ENCODE peak calls at places on chromosomes 11 and 22, in four cellular contexts. F is vagina, S is endothelial cell of umbilical vein, Y is body of pancreas. P is an unnamed sample. For H3K27me3, the result is how much of the 10 kb centered on the place peaks cover.

GRCh38 chr11:120828847-120829246 is 195.1 kb upstream of the TBCEL start:
- DNase-seq in S (no peak), F (no peak), Y (no peak), P (no peak)

GRCh38 chr11:69791266-69791665 is 16.1 kb upstream of the FGF4 start:
- DNase-seq in F (no peak), Y (no peak), S (no peak), P (no peak)

GRCh38 chr11:128342511-128343133 is 244.7 kb downstream of the ETS1 start:
- DNase-seq in Y (peak), F (no peak), S (peak), P (peak)

GRCh38 chr11:729492-730074 is 17.7 kb upstream of the TALDO1 start:
- DNase-seq in Y (peak), F (no peak), S (no peak), P (no peak)

GRCh38 chr11:70095541-70096252 is 17.6 kb downstream of the ANO1 start:
- DNase-seq in S (no peak), F (no peak), Y (no peak), P (no peak)

GRCh38 chr11:101128571-101129202 is 926 bp downstream of the PGR start:
- DNase-seq in S (no peak), F (no peak), Y (no peak), P (no peak)

GRCh38 chr22:41288245-41288946 is 2.4 kb upstream of the RANGAP1 start:
- DNase-seq in F (no peak), S (peak), Y (peak), P (no peak)

GRCh38 chr11:45859661-45860140 is 12.4 kb downstream of the CRY2 start:
- DNase-seq in Y (peak), S (peak), F (no peak), P (peak)

GRCh38 chr11:19742595-19743292 is 30.1 kb downstream of the NAV2 start:
- DNase-seq in F (no peak), S (peak), Y (peak), P (peak)

GRCh38 chr11:66612458-66612857 is 4.0 kb upstream of the RBM14 start:
- DNase-seq in F (no peak), S (no peak), Y (no peak), P (no peak)

GRCh38 chr11:120210651-120211521 is at the start of gene OAF:
- DNase-seq in S (peak), Y (peak), F (no peak), P (peak)

GRCh38 chr11:1011320-1011698 is 25.2 kb downstream of the MUC6 start:
- DNase-seq in F (no peak), S (no peak), Y (peak), P (no peak)

GRCh38 chr11:57474017-57474750 is 13.9 kb downstream of the RTN4RL2 start:
- DNase-seq in S (no peak), F (no peak), Y (peak), P (no peak)

GRCh38 chr22:37848587-37849088 is 581 bp upstream of the EIF3L start:
- DNase-seq in Y (no peak), S (peak), F (no peak), P (no peak)

GRCh38 chr11:63491240-63491587 is 247 bp upstream of the PLAAT5 start:
- DNase-seq in S (no peak), F (no peak), Y (no peak), P (no peak)

GRCh38 chr11:76736773-76737495 is 46.2 kb upstream of the TSKU start:
- DNase-seq in S (no peak), Y (no peak), F (no peak), P (no peak)

GRCh38 chr22:49582171-49582570 is 245.5 kb downstream of the BRD1 start:
- DNase-seq in Y (no peak), F (no peak), S (no peak), P (no peak)

GRCh38 chr11:134696455-134696854 is 284.4 kb upstream of the B3GAT1 start:
- DNase-seq in F (no peak), S (no peak), Y (no peak), P (no peak)

GRCh38 chr11:68660066-68660810 is 24.1 kb upstream of the GAL start:
- DNase-seq in F (no peak), S (no peak), Y (no peak), P (no peak)

GRCh38 chr11:34323601-34324000 is 34.2 kb downstream of the ABTB2 start:
- DNase-seq in Y (no peak), F (no peak), S (no peak), P (no peak)

GRCh38 chr11:69463181-69463891 is 18.1 kb upstream of the LINC01488 start:
- DNase-seq in F (no peak), S (no peak), Y (no peak), P (no peak)

GRCh38 chr11:6251990-6252473 is 7.6 kb upstream of the CCKBR start:
- DNase-seq in F (no peak), S (peak), Y (peak), P (no peak)

GRCh38 chr11:8095356-8095755 is 14.3 kb downstream of the TUB start:
- DNase-seq in F (no peak), S (no peak), Y (no peak), P (no peak)

GRCh38 chr11:119964136-119965025 is 173.5 kb downstream of the TRIM29 start:
- DNase-seq in Y (no peak), F (no peak), S (no peak), P (no peak)

GRCh38 chr11:125768256-125769046 is 10.2 kb downstream of the PATE2 start:
- DNase-seq in Y (no peak), F (no peak), S (no peak), P (no peak)

GRCh38 chr11:105298174-105298573 is 158.6 kb upstream of the CARD18 start:
- DNase-seq in F (no peak), Y (no peak), S (no peak), P (no peak)

GRCh38 chr11:72753341-72754148 is 1.3 kb upstream of the ARAP1 start:
- DNase-seq in Y (no peak), F (no peak), S (no peak), P (no peak)

GRCh38 chr22:40200795-40201194 is 23.1 kb downstream of the TNRC6B start:
- DNase-seq in Y (no peak), F (no peak), S (no peak), P (no peak)

GRCh38 chr22:17077255-17077654 is 7.5 kb upstream of the IL17RA start:
- DNase-seq in F (no peak), Y (no peak), S (no peak), P (no peak)

GRCh38 chr11:69328231-69328630 is 34.3 kb downstream of the MYEOV start:
- DNase-seq in F (no peak), S (no peak), Y (peak), P (no peak)

GRCh38 chr22:24423519-24424000 is 3.8 kb upstream of the ADORA2A start:
- DNase-seq in Y (peak), S (peak), F (no peak), P (peak)

GRCh38 chr11:94224078-94224477 is 80.3 kb upstream of the IZUMO1R start:
- DNase-seq in F (no peak), S (no peak), Y (no peak), P (no peak)

GRCh38 chr11:69442012-69442806 is 39.3 kb upstream of the LINC01488 start:
- DNase-seq in F (no peak), S (no peak), Y (no peak), P (no peak)

GRCh38 chr11:38718659-38719058 is 2120.6 kb upstream of the RAG2 start:
- DNase-seq in S (no peak), Y (no peak), F (no peak), P (no peak)

GRCh38 chr11:108218455-108218854 is 4.0 kb downstream of the NPAT start:
- DNase-seq in F (no peak), Y (no peak), S (no peak), P (no peak)

GRCh38 chr11:94134651-94135512 is 6.2 kb downstream of the PANX1 start:
- DNase-seq in Y (peak), S (peak), F (no peak), P (peak)

GRCh38 chr11:46427364-46427763 is 35.8 kb upstream of the CHRM4 start:
- DNase-seq in Y (no peak), S (no peak), F (no peak), P (no peak)

GRCh38 chr22:20440637-20441591 is 3.3 kb upstream of the SCARF2 start:
- DNase-seq in S (no peak), Y (no peak), F (no peak), P (no peak)

GRCh38 chr11:3121416-3121815 is 43.7 kb downstream of the OSBPL5 start:
- DNase-seq in S (no peak), F (no peak), Y (no peak), P (no peak)

GRCh38 chr11:114131366-114131963 is 72.0 kb downstream of the ZBTB16 start:
- DNase-seq in Y (no peak), S (peak), F (no peak), P (no peak)

GRCh38 chr11:114134870-114135269 is 75.4 kb downstream of the ZBTB16 start:
- DNase-seq in Y (no peak), S (peak), F (no peak), P (no peak)

GRCh38 chr11:114132427-114132826 is 72.9 kb downstream of the ZBTB16 start:
- DNase-seq in S (no peak), Y (peak), F (no peak), P (no peak)

GRCh38 chr11:114133548-114134329 is 74.2 kb downstream of the ZBTB16 start:
- DNase-seq in S (peak), F (no peak), Y (peak), P (no peak)

GRCh38 chr11:114132944-114133394 is 73.5 kb downstream of the ZBTB16 start:
- DNase-seq in S (no peak), Y (peak), F (no peak), P (no peak)
- H3K4me3 ChIP-seq in S (no peak), Y (no peak), F (no peak), P (no peak)

DNA sequence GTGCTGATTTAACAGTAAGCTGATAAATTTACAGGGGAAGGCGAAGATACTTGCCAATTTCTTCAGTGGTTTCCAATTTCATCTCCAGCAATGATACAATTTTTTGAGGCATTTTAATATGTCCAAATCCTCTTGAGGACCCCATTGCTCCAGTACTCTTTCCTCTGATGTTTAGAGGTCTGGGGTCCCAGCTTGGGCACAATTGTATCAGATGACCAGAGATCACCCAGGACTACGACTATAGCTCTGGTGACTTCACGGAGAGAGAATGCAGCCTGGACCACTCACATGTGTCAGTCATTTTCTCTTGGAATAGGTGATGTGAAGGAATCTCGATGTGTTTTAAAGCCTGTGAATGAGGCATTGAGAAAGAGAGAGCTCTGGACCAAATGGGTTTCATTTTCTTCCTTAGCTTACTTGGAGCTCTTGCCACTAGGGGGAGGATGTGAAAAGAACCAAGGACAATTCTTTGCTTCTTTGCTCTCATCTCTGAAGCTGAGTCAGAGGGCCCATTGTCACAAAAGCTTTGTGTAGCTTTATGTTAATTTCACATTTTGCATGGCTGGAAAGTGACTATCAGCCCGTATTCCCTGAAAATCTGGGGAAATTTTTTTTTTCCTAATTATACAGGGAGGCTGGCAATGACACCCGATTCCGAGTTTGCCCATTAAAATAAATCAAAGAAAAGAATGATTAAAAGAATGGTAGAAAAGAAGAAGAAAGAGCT is 6.7 kb upstream of the CCDC90B start:
- DNase-seq in S (peak), Y (peak), F (no peak), P (no peak)
- TF ChIP-seq CTCF in S (peak), Y (peak), F (peak), P (peak)

DNA sequence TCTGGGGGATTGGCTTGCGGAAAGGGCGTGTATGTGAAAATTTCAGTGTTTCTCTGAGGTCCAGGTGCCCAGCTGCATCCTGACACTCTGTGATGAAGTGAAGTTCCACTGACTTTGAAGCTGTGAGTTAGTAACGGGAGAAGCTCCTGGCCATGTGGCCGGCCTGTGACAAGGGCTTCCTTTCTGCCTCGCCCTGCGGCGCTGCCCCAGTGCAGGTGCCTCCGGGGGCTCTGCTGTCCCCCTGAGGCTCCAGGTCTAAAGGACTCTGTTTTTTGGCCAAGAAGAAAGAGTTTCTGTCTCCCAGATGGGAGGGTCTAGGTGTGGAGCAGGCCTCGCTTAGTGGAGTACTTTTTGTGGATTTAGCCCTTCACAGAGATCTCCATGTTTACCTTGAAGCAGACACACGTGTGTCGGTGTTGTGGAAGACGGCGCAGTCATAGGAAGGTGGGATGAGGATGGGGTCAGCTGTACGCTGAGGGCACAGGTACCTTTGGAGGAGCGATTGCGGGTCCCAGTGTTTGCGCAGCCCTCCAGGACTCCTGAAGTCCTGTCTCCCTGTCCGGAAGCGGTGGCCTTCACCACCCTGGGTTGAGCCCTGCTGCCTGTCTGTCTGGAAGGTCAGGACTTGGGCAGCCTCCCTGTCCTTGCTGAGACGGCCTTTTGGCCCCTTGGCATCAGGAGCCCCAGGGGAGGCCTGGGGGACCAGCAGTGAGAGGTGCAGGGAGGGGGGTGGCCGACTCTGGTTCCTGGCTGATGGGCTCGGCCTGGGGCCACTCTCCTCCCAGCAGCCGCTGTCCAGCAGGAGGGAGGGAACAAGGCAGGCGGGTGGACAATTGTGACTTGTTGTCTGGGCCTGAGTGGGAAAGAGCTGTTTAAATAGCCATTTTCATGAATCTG is 1249.3 kb downstream of the BRD1 start:
- DNase-seq in F (no peak), Y (no peak), S (no peak), P (no peak)
- H3K27me3 ChIP-seq in F (under half), Y (under half), S (under half), P (under half)

GRCh38 chr22:30705710-30706651 is 11.3 kb downstream of the OSBP2 start:
- DNase-seq in S (no peak), F (no peak), Y (no peak), P (no peak)
- H3K4me3 ChIP-seq in S (no peak), F (no peak), Y (no peak), P (no peak)

GRCh38 chr11:111463276-111463675 is 48.9 kb downstream of the BTG4 start:
- DNase-seq in F (no peak), Y (no peak), S (no peak), P (no peak)
- TF ChIP-seq CTCF in F (no peak), Y (no peak), S (no peak), P (no peak)

GRCh38 chr11:124751391-124751740 is 689 bp downstream of the VSIG2 start:
- DNase-seq in F (no peak), S (no peak), Y (no peak), P (no peak)

GRCh38 chr11:124753624-124754023 is 1.6 kb upstream of the VSIG2 start:
- DNase-seq in Y (no peak), S (no peak), F (no peak), P (no peak)

GRCh38 chr11:124752471-124753100 is 531 bp upstream of the VSIG2 start:
- DNase-seq in F (no peak), S (no peak), Y (no peak), P (no peak)

GRCh38 chr11:124753207-124753606 is 1.2 kb upstream of the VSIG2 start:
- DNase-seq in F (no peak), Y (no peak), S (no peak), P (no peak)

GRCh38 chr11:124751741-124752470 is at the start of gene VSIG2:
- DNase-seq in F (no peak), S (no peak), Y (no peak), P (no peak)
- H3K27me3 ChIP-seq in F (under half), S (under half), Y (under half), P (under half)